ENCODE peak calls at places on chromosomes 3 and 15, in nine cellular contexts. One of them, this sample, is unnamed.

GRCh38 chr3:55629432-55629831 is 142.3 kb upstream of the WNT5A start:
- DNase-seq in activated naive CD4-positive, alpha-beta T cell: no peak
- DNase-seq in stimulated activated CD8-positive, alpha-beta memory T cell treated with anti-CD3 and anti-CD28 coated beads, Interleukin-7, amount 100 ng/mL, for 1 hour: no peak
- DNase-seq in amygdala: no peak
- DNase-seq in endothelial cell of umbilical vein: no peak
- DNase-seq in cardiac septum: no peak
- DNase-seq in fibroblast of pulmonary artery: peak; percentile 11
- DNase-seq in T-cell: no peak
- DNase-seq in T-helper 2 cell: no peak
- DNase-seq in this sample: peak; percentile 56

GRCh38 chr3:122021037-122021436 is 1.0 kb downstream of the ILDR1 start:
- DNase-seq in activated naive CD4-positive, alpha-beta T cell: no peak
- DNase-seq in stimulated activated CD8-positive, alpha-beta memory T cell treated with anti-CD3 and anti-CD28 coated beads, Interleukin-7, amount 100 ng/mL, for 1 hour: no peak
- DNase-seq in amygdala: no peak
- DNase-seq in endothelial cell of umbilical vein: no peak
- DNase-seq in cardiac septum: no peak
- DNase-seq in fibroblast of pulmonary artery: no peak
- DNase-seq in T-cell: no peak
- DNase-seq in T-helper 2 cell: no peak
- DNase-seq in this sample: no peak

GRCh38 chr3:20700702-20701101 is 514.7 kb upstream of the SGO1 start:
- DNase-seq in activated naive CD4-positive, alpha-beta T cell: no peak
- DNase-seq in stimulated activated CD8-positive, alpha-beta memory T cell treated with anti-CD3 and anti-CD28 coated beads, Interleukin-7, amount 100 ng/mL, for 1 hour: no peak
- DNase-seq in amygdala: no peak
- DNase-seq in endothelial cell of umbilical vein: no peak
- DNase-seq in cardiac septum: no peak
- DNase-seq in fibroblast of pulmonary artery: no peak
- DNase-seq in T-cell: no peak
- DNase-seq in T-helper 2 cell: no peak
- DNase-seq in this sample: peak; percentile 52

GRCh38 chr3:31957106-31957505 is 24.0 kb downstream of the OSBPL10 start:
- DNase-seq in activated naive CD4-positive, alpha-beta T cell: no peak
- DNase-seq in stimulated activated CD8-positive, alpha-beta memory T cell treated with anti-CD3 and anti-CD28 coated beads, Interleukin-7, amount 100 ng/mL, for 1 hour: no peak
- DNase-seq in amygdala: no peak
- DNase-seq in endothelial cell of umbilical vein: no peak
- DNase-seq in cardiac septum: no peak
- DNase-seq in fibroblast of pulmonary artery: peak; percentile 36
- DNase-seq in T-cell: no peak
- DNase-seq in T-helper 2 cell: no peak
- DNase-seq in this sample: no peak

GRCh38 chr3:43865376-43865775 is 174.6 kb downstream of the ABHD5 start:
- DNase-seq in activated naive CD4-positive, alpha-beta T cell: no peak
- DNase-seq in stimulated activated CD8-positive, alpha-beta memory T cell treated with anti-CD3 and anti-CD28 coated beads, Interleukin-7, amount 100 ng/mL, for 1 hour: no peak
- DNase-seq in amygdala: no peak
- DNase-seq in endothelial cell of umbilical vein: no peak
- DNase-seq in cardiac septum: no peak
- DNase-seq in fibroblast of pulmonary artery: no peak
- DNase-seq in T-cell: no peak
- DNase-seq in T-helper 2 cell: no peak
- DNase-seq in this sample: no peak

GRCh38 chr15:40277472-40277871 is 5.4 kb downstream of the ANKRD63 start:
- DNase-seq in activated naive CD4-positive, alpha-beta T cell: no peak
- DNase-seq in stimulated activated CD8-positive, alpha-beta memory T cell treated with anti-CD3 and anti-CD28 coated beads, Interleukin-7, amount 100 ng/mL, for 1 hour: no peak
- DNase-seq in amygdala: no peak
- DNase-seq in endothelial cell of umbilical vein: no peak
- DNase-seq in cardiac septum: no peak
- DNase-seq in fibroblast of pulmonary artery: no peak
- DNase-seq in T-cell: no peak
- DNase-seq in T-helper 2 cell: no peak
- DNase-seq in this sample: no peak

GRCh38 chr3:143707848-143708247 is 140.4 kb downstream of the SLC9A9 start:
- DNase-seq in activated naive CD4-positive, alpha-beta T cell: no peak
- DNase-seq in stimulated activated CD8-positive, alpha-beta memory T cell treated with anti-CD3 and anti-CD28 coated beads, Interleukin-7, amount 100 ng/mL, for 1 hour: no peak
- DNase-seq in amygdala: no peak
- DNase-seq in endothelial cell of umbilical vein: no peak
- DNase-seq in cardiac septum: no peak
- DNase-seq in fibroblast of pulmonary artery: peak; percentile 5
- DNase-seq in T-cell: no peak
- DNase-seq in T-helper 2 cell: no peak
- DNase-seq in this sample: no peak

GRCh38 chr3:186609247-186609868 is 3.5 kb upstream of the AHSG start:
- DNase-seq in activated naive CD4-positive, alpha-beta T cell: no peak
- DNase-seq in stimulated activated CD8-positive, alpha-beta memory T cell treated with anti-CD3 and anti-CD28 coated beads, Interleukin-7, amount 100 ng/mL, for 1 hour: no peak
- DNase-seq in amygdala: no peak
- DNase-seq in endothelial cell of umbilical vein: no peak
- DNase-seq in cardiac septum: no peak
- DNase-seq in fibroblast of pulmonary artery: peak; percentile 41
- DNase-seq in T-cell: no peak
- DNase-seq in T-helper 2 cell: no peak
- DNase-seq in this sample: no peak

GRCh38 chr3:135458539-135458938 is 507.0 kb upstream of the PPP2R3A start:
- DNase-seq in activated naive CD4-positive, alpha-beta T cell: no peak
- DNase-seq in stimulated activated CD8-positive, alpha-beta memory T cell treated with anti-CD3 and anti-CD28 coated beads, Interleukin-7, amount 100 ng/mL, for 1 hour: no peak
- DNase-seq in amygdala: no peak
- DNase-seq in endothelial cell of umbilical vein: no peak
- DNase-seq in cardiac septum: no peak
- DNase-seq in fibroblast of pulmonary artery: no peak
- DNase-seq in T-cell: no peak
- DNase-seq in T-helper 2 cell: no peak
- DNase-seq in this sample: no peak

GRCh38 chr3:9067352-9067975 is 104.2 kb upstream of the RAD18 start:
- DNase-seq in activated naive CD4-positive, alpha-beta T cell: no peak
- DNase-seq in stimulated activated CD8-positive, alpha-beta memory T cell treated with anti-CD3 and anti-CD28 coated beads, Interleukin-7, amount 100 ng/mL, for 1 hour: no peak
- DNase-seq in amygdala: no peak
- DNase-seq in endothelial cell of umbilical vein: peak; percentile 61
- DNase-seq in cardiac septum: no peak
- DNase-seq in fibroblast of pulmonary artery: peak; percentile 79
- DNase-seq in T-cell: no peak
- DNase-seq in T-helper 2 cell: no peak
- DNase-seq in this sample: peak; percentile 29

GRCh38 chr3:133535971-133536634 is 37.4 kb upstream of the CDV3 start:
- DNase-seq in activated naive CD4-positive, alpha-beta T cell: no peak
- DNase-seq in stimulated activated CD8-positive, alpha-beta memory T cell treated with anti-CD3 and anti-CD28 coated beads, Interleukin-7, amount 100 ng/mL, for 1 hour: no peak
- DNase-seq in amygdala: no peak
- DNase-seq in endothelial cell of umbilical vein: peak; percentile 82
- DNase-seq in cardiac septum: no peak
- DNase-seq in fibroblast of pulmonary artery: peak; percentile 95
- DNase-seq in T-cell: no peak
- DNase-seq in T-helper 2 cell: no peak
- DNase-seq in this sample: no peak

GRCh38 chr15:59501531-59502113 is 63.6 kb downstream of the FAM81A start:
- DNase-seq in activated naive CD4-positive, alpha-beta T cell: no peak
- DNase-seq in stimulated activated CD8-positive, alpha-beta memory T cell treated with anti-CD3 and anti-CD28 coated beads, Interleukin-7, amount 100 ng/mL, for 1 hour: no peak
- DNase-seq in amygdala: no peak
- DNase-seq in endothelial cell of umbilical vein: peak; percentile 72
- DNase-seq in cardiac septum: no peak
- DNase-seq in fibroblast of pulmonary artery: peak; percentile 71
- DNase-seq in T-cell: no peak
- DNase-seq in T-helper 2 cell: no peak
- DNase-seq in this sample: peak; percentile 29

GRCh38 chr3:105847452-105847851 is 21.4 kb downstream of the CBLB start:
- DNase-seq in activated naive CD4-positive, alpha-beta T cell: no peak
- DNase-seq in stimulated activated CD8-positive, alpha-beta memory T cell treated with anti-CD3 and anti-CD28 coated beads, Interleukin-7, amount 100 ng/mL, for 1 hour: no peak
- DNase-seq in amygdala: no peak
- DNase-seq in endothelial cell of umbilical vein: no peak
- DNase-seq in cardiac septum: no peak
- DNase-seq in fibroblast of pulmonary artery: no peak
- DNase-seq in T-cell: no peak
- DNase-seq in T-helper 2 cell: no peak
- DNase-seq in this sample: no peak

GRCh38 chr3:106349191-106349881 is 480.5 kb upstream of the CBLB start:
- DNase-seq in activated naive CD4-positive, alpha-beta T cell: no peak
- DNase-seq in stimulated activated CD8-positive, alpha-beta memory T cell treated with anti-CD3 and anti-CD28 coated beads, Interleukin-7, amount 100 ng/mL, for 1 hour: no peak
- DNase-seq in amygdala: no peak
- DNase-seq in endothelial cell of umbilical vein: peak; percentile 79
- DNase-seq in cardiac septum: no peak
- DNase-seq in fibroblast of pulmonary artery: no peak
- DNase-seq in T-cell: no peak
- DNase-seq in T-helper 2 cell: no peak
- DNase-seq in this sample: no peak

GRCh38 chr3:194294199-194294887 is 56.8 kb downstream of the CPN2 start:
- DNase-seq in activated naive CD4-positive, alpha-beta T cell: no peak
- DNase-seq in stimulated activated CD8-positive, alpha-beta memory T cell treated with anti-CD3 and anti-CD28 coated beads, Interleukin-7, amount 100 ng/mL, for 1 hour: no peak
- DNase-seq in amygdala: no peak
- DNase-seq in endothelial cell of umbilical vein: no peak
- DNase-seq in cardiac septum: peak; percentile 56
- DNase-seq in fibroblast of pulmonary artery: no peak
- DNase-seq in T-cell: no peak
- DNase-seq in T-helper 2 cell: no peak
- DNase-seq in this sample: no peak

GRCh38 chr3:45551214-45552010 is 43.1 kb upstream of the LIMD1 start:
- DNase-seq in activated naive CD4-positive, alpha-beta T cell: no peak
- DNase-seq in stimulated activated CD8-positive, alpha-beta memory T cell treated with anti-CD3 and anti-CD28 coated beads, Interleukin-7, amount 100 ng/mL, for 1 hour: no peak
- DNase-seq in amygdala: no peak
- DNase-seq in endothelial cell of umbilical vein: no peak
- DNase-seq in cardiac septum: peak; percentile 86
- DNase-seq in fibroblast of pulmonary artery: peak; percentile 96
- DNase-seq in T-cell: no peak
- DNase-seq in T-helper 2 cell: no peak
- DNase-seq in this sample: no peak

GRCh38 chr3:10342781-10343180 is 21.9 kb upstream of the SEC13 start:
- DNase-seq in activated naive CD4-positive, alpha-beta T cell: no peak
- DNase-seq in stimulated activated CD8-positive, alpha-beta memory T cell treated with anti-CD3 and anti-CD28 coated beads, Interleukin-7, amount 100 ng/mL, for 1 hour: no peak
- DNase-seq in amygdala: no peak
- DNase-seq in endothelial cell of umbilical vein: no peak
- DNase-seq in cardiac septum: no peak
- DNase-seq in fibroblast of pulmonary artery: no peak
- DNase-seq in T-cell: no peak
- DNase-seq in T-helper 2 cell: no peak
- DNase-seq in this sample: no peak

GRCh38 chr3:9583792-9584191 is 30.2 kb upstream of the LHFPL4 start:
- DNase-seq in activated naive CD4-positive, alpha-beta T cell: no peak
- DNase-seq in stimulated activated CD8-positive, alpha-beta memory T cell treated with anti-CD3 and anti-CD28 coated beads, Interleukin-7, amount 100 ng/mL, for 1 hour: no peak
- DNase-seq in amygdala: no peak
- DNase-seq in endothelial cell of umbilical vein: no peak
- DNase-seq in cardiac septum: no peak
- DNase-seq in fibroblast of pulmonary artery: no peak
- DNase-seq in T-cell: no peak
- DNase-seq in T-helper 2 cell: no peak
- DNase-seq in this sample: no peak

GRCh38 chr3:189871384-189871783 is 240.2 kb downstream of the TP63 start:
- DNase-seq in activated naive CD4-positive, alpha-beta T cell: no peak
- DNase-seq in stimulated activated CD8-positive, alpha-beta memory T cell treated with anti-CD3 and anti-CD28 coated beads, Interleukin-7, amount 100 ng/mL, for 1 hour: no peak
- DNase-seq in amygdala: no peak
- DNase-seq in endothelial cell of umbilical vein: no peak
- DNase-seq in cardiac septum: no peak
- DNase-seq in fibroblast of pulmonary artery: no peak
- DNase-seq in T-cell: no peak
- DNase-seq in T-helper 2 cell: no peak
- DNase-seq in this sample: no peak

GRCh38 chr3:143775401-143775970 is 72.8 kb downstream of the SLC9A9 start:
- DNase-seq in activated naive CD4-positive, alpha-beta T cell: no peak
- DNase-seq in stimulated activated CD8-positive, alpha-beta memory T cell treated with anti-CD3 and anti-CD28 coated beads, Interleukin-7, amount 100 ng/mL, for 1 hour: no peak
- DNase-seq in amygdala: no peak
- DNase-seq in endothelial cell of umbilical vein: peak; percentile 57
- DNase-seq in cardiac septum: no peak
- DNase-seq in fibroblast of pulmonary artery: peak; percentile 53
- DNase-seq in T-cell: no peak
- DNase-seq in T-helper 2 cell: no peak
- DNase-seq in this sample: peak; percentile 80

GRCh38 chr3:45008117-45008516 is 18.0 kb upstream of the CLEC3B start:
- DNase-seq in activated naive CD4-positive, alpha-beta T cell: no peak
- DNase-seq in stimulated activated CD8-positive, alpha-beta memory T cell treated with anti-CD3 and anti-CD28 coated beads, Interleukin-7, amount 100 ng/mL, for 1 hour: no peak
- DNase-seq in amygdala: no peak
- DNase-seq in endothelial cell of umbilical vein: no peak
- DNase-seq in cardiac septum: no peak
- DNase-seq in fibroblast of pulmonary artery: peak; percentile 79
- DNase-seq in T-cell: no peak
- DNase-seq in T-helper 2 cell: no peak
- DNase-seq in this sample: no peak

GRCh38 chr15:48946088-48946839 is 17.5 kb downstream of the SHC4 start:
- DNase-seq in activated naive CD4-positive, alpha-beta T cell: no peak
- DNase-seq in stimulated activated CD8-positive, alpha-beta memory T cell treated with anti-CD3 and anti-CD28 coated beads, Interleukin-7, amount 100 ng/mL, for 1 hour: no peak
- DNase-seq in amygdala: no peak
- DNase-seq in endothelial cell of umbilical vein: peak; percentile 8
- DNase-seq in cardiac septum: no peak
- DNase-seq in fibroblast of pulmonary artery: peak; percentile 75
- DNase-seq in T-cell: no peak
- DNase-seq in T-helper 2 cell: no peak
- DNase-seq in this sample: no peak

GRCh38 chr15:41115088-41115651 is 910 bp downstream of the INO80 start:
- DNase-seq in activated naive CD4-positive, alpha-beta T cell: no peak
- DNase-seq in stimulated activated CD8-positive, alpha-beta memory T cell treated with anti-CD3 and anti-CD28 coated beads, Interleukin-7, amount 100 ng/mL, for 1 hour: no peak
- DNase-seq in amygdala: no peak
- DNase-seq in endothelial cell of umbilical vein: peak; percentile 52
- DNase-seq in cardiac septum: no peak
- DNase-seq in fibroblast of pulmonary artery: peak; percentile 34
- DNase-seq in T-cell: no peak
- DNase-seq in T-helper 2 cell: no peak
- DNase-seq in this sample: no peak

GRCh38 chr3:23726811-23727548 is 78.8 kb upstream of the UBE2E1 start:
- DNase-seq in activated naive CD4-positive, alpha-beta T cell: no peak
- DNase-seq in stimulated activated CD8-positive, alpha-beta memory T cell treated with anti-CD3 and anti-CD28 coated beads, Interleukin-7, amount 100 ng/mL, for 1 hour: no peak
- DNase-seq in amygdala: no peak
- DNase-seq in endothelial cell of umbilical vein: no peak
- DNase-seq in cardiac septum: no peak
- DNase-seq in fibroblast of pulmonary artery: no peak
- DNase-seq in T-cell: no peak
- DNase-seq in T-helper 2 cell: no peak
- DNase-seq in this sample: no peak

GRCh38 chr3:151684104-151684503 is 49.6 kb upstream of the AADACL2 start:
- DNase-seq in activated naive CD4-positive, alpha-beta T cell: no peak
- DNase-seq in stimulated activated CD8-positive, alpha-beta memory T cell treated with anti-CD3 and anti-CD28 coated beads, Interleukin-7, amount 100 ng/mL, for 1 hour: no peak
- DNase-seq in amygdala: no peak
- DNase-seq in endothelial cell of umbilical vein: no peak
- DNase-seq in cardiac septum: no peak
- DNase-seq in fibroblast of pulmonary artery: no peak
- DNase-seq in T-cell: no peak
- DNase-seq in T-helper 2 cell: no peak
- DNase-seq in this sample: no peak